ENCODE peak calls at places on chromosomes 16 and 17, in five cellular contexts. One of them, this sample, is unnamed.

GRCh38 chr17:64020068-64020766 is at the start of gene ICAM2:
- DNase-seq in PC-3: no peak
- DNase-seq in stimulated activated CD8-positive, alpha-beta memory T cell treated with anti-CD3 and anti-CD28 coated beads, Interleukin-12 subunit alpha, Interleukin-12 subunit beta, amount 100 ng/mL, for 4 hours: peak; percentile 81
- DNase-seq in NCI-H1436: no peak
- DNase-seq in T follicular helper cell: peak; percentile 91
- DNase-seq in this sample: peak; percentile 69

GRCh38 chr17:81401727-81402529 is 6.7 kb downstream of the BAHCC1 start:
- DNase-seq in NCI-H1436: peak; percentile 31
- DNase-seq in stimulated activated CD8-positive, alpha-beta memory T cell treated with anti-CD3 and anti-CD28 coated beads, Interleukin-12 subunit alpha, Interleukin-12 subunit beta, amount 100 ng/mL, for 4 hours: no peak
- DNase-seq in PC-3: peak; percentile 39
- DNase-seq in T follicular helper cell: no peak
- DNase-seq in this sample: no peak

GRCh38 chr16:85005278-85006069 is 5.9 kb downstream of the ZDHHC7 start:
- DNase-seq in NCI-H1436: no peak
- DNase-seq in stimulated activated CD8-positive, alpha-beta memory T cell treated with anti-CD3 and anti-CD28 coated beads, Interleukin-12 subunit alpha, Interleukin-12 subunit beta, amount 100 ng/mL, for 4 hours: no peak
- DNase-seq in PC-3: no peak
- DNase-seq in T follicular helper cell: no peak
- DNase-seq in this sample: no peak

GRCh38 chr17:77144227-77144626 is 3.5 kb downstream of the SEC14L1 start:
- DNase-seq in T follicular helper cell: no peak
- DNase-seq in stimulated activated CD8-positive, alpha-beta memory T cell treated with anti-CD3 and anti-CD28 coated beads, Interleukin-12 subunit alpha, Interleukin-12 subunit beta, amount 100 ng/mL, for 4 hours: no peak
- DNase-seq in NCI-H1436: no peak
- DNase-seq in PC-3: no peak
- DNase-seq in this sample: no peak

GRCh38 chr17:19702231-19702641 is 14.1 kb downstream of the SLC47A2 start:
- DNase-seq in PC-3: no peak
- DNase-seq in NCI-H1436: no peak
- DNase-seq in T follicular helper cell: no peak
- DNase-seq in stimulated activated CD8-positive, alpha-beta memory T cell treated with anti-CD3 and anti-CD28 coated beads, Interleukin-12 subunit alpha, Interleukin-12 subunit beta, amount 100 ng/mL, for 4 hours: no peak
- DNase-seq in this sample: no peak

GRCh38 chr17:18129041-18129502 is 20.5 kb downstream of the MYO15A start:
- DNase-seq in NCI-H1436: peak; percentile 20
- DNase-seq in T follicular helper cell: no peak
- DNase-seq in PC-3: peak; percentile 87
- DNase-seq in stimulated activated CD8-positive, alpha-beta memory T cell treated with anti-CD3 and anti-CD28 coated beads, Interleukin-12 subunit alpha, Interleukin-12 subunit beta, amount 100 ng/mL, for 4 hours: no peak
- DNase-seq in this sample: no peak

GRCh38 chr17:52923658-52924057 is 765.1 kb upstream of the CA10 start:
- DNase-seq in stimulated activated CD8-positive, alpha-beta memory T cell treated with anti-CD3 and anti-CD28 coated beads, Interleukin-12 subunit alpha, Interleukin-12 subunit beta, amount 100 ng/mL, for 4 hours: no peak
- DNase-seq in PC-3: no peak
- DNase-seq in NCI-H1436: no peak
- DNase-seq in T follicular helper cell: no peak
- DNase-seq in this sample: no peak

GRCh38 chr17:80104321-80104955 is 3.1 kb downstream of the GAA start:
- DNase-seq in NCI-H1436: peak; percentile 33
- DNase-seq in stimulated activated CD8-positive, alpha-beta memory T cell treated with anti-CD3 and anti-CD28 coated beads, Interleukin-12 subunit alpha, Interleukin-12 subunit beta, amount 100 ng/mL, for 4 hours: no peak
- DNase-seq in T follicular helper cell: no peak
- DNase-seq in PC-3: no peak
- DNase-seq in this sample: no peak